ENCODE peak calls at places on chromosomes 6 and 20, in four cellular contexts. One of them, this sample, is unnamed.

GRCh38 chr20:35297740-35298139 is 5.5 kb upstream of the FAM83C start:
- DNase-seq in foreskin keratinocyte: no peak
- DNase-seq in CD14-positive monocyte: no peak
- DNase-seq in K562: no peak
- DNase-seq in this sample: no peak

GRCh38 chr6:75345413-75345812 is 60.8 kb upstream of the TMEM30A start:
- DNase-seq in CD14-positive monocyte: no peak
- DNase-seq in foreskin keratinocyte: no peak
- DNase-seq in K562: no peak
- DNase-seq in this sample: no peak

GRCh38 chr6:41257369-41258195 is 28.9 kb downstream of the TREM1 start:
- DNase-seq in CD14-positive monocyte: no peak
- DNase-seq in K562: no peak
- DNase-seq in foreskin keratinocyte: peak; percentile 13
- DNase-seq in this sample: no peak

GRCh38 chr6:4280721-4281120 is 145.3 kb upstream of the ECI2 start:
- DNase-seq in foreskin keratinocyte: peak; percentile 99
- DNase-seq in K562: no peak
- DNase-seq in CD14-positive monocyte: no peak
- DNase-seq in this sample: no peak

GRCh38 chr6:117531758-117532276 is 49.3 kb downstream of the DCBLD1 start:
- DNase-seq in foreskin keratinocyte: no peak
- DNase-seq in CD14-positive monocyte: no peak
- DNase-seq in K562: no peak
- DNase-seq in this sample: no peak

GRCh38 chr20:38034961-38035360 is 1.4 kb downstream of the RPRD1B start:
- DNase-seq in CD14-positive monocyte: no peak
- DNase-seq in K562: no peak
- DNase-seq in foreskin keratinocyte: no peak
- DNase-seq in this sample: no peak

GRCh38 chr6:24125980-24126379 is at the start of gene NRSN1:
- DNase-seq in CD14-positive monocyte: no peak
- DNase-seq in foreskin keratinocyte: no peak
- DNase-seq in K562: peak; percentile 64
- DNase-seq in this sample: no peak

GRCh38 chr6:16684896-16685554 is 76.2 kb downstream of the ATXN1 start:
- DNase-seq in foreskin keratinocyte: peak; percentile 85
- DNase-seq in K562: no peak
- DNase-seq in CD14-positive monocyte: peak; percentile 70
- DNase-seq in this sample: peak; percentile 40

GRCh38 chr20:20406306-20406705 is 38.4 kb downstream of the INSM1 start:
- DNase-seq in foreskin keratinocyte: no peak
- DNase-seq in K562: no peak
- DNase-seq in CD14-positive monocyte: no peak
- DNase-seq in this sample: no peak

GRCh38 chr6:148272084-148272483 is 70.6 kb upstream of the SASH1 start:
- DNase-seq in CD14-positive monocyte: no peak
- DNase-seq in foreskin keratinocyte: no peak
- DNase-seq in K562: no peak
- DNase-seq in this sample: no peak

GRCh38 chr6:122008105-122009100 is 391.0 kb upstream of the HSF2 start:
- DNase-seq in foreskin keratinocyte: no peak
- DNase-seq in K562: no peak
- DNase-seq in CD14-positive monocyte: no peak
- DNase-seq in this sample: no peak

GRCh38 chr20:38315290-38315966 is 11.5 kb downstream of the BPI start:
- DNase-seq in CD14-positive monocyte: no peak
- DNase-seq in foreskin keratinocyte: no peak
- DNase-seq in K562: no peak
- DNase-seq in this sample: no peak

GRCh38 chr6:107180114-107180513 is 64.8 kb upstream of the BEND3 start:
- DNase-seq in foreskin keratinocyte: no peak
- DNase-seq in CD14-positive monocyte: no peak
- DNase-seq in K562: no peak
- DNase-seq in this sample: no peak

GRCh38 chr20:57685134-57685851 is 24.5 kb downstream of the PMEPA1 start:
- DNase-seq in CD14-positive monocyte: no peak
- DNase-seq in K562: no peak
- DNase-seq in foreskin keratinocyte: no peak
- DNase-seq in this sample: no peak

GRCh38 chr6:12024715-12025434 is 12.8 kb downstream of the HIVEP1 start:
- DNase-seq in K562: no peak
- DNase-seq in CD14-positive monocyte: no peak
- DNase-seq in foreskin keratinocyte: no peak
- DNase-seq in this sample: no peak

GRCh38 chr6:108927927-108928326 is 79.7 kb downstream of the ARMC2 start:
- DNase-seq in foreskin keratinocyte: no peak
- DNase-seq in K562: no peak
- DNase-seq in CD14-positive monocyte: no peak
- DNase-seq in this sample: no peak

GRCh38 chr6:145688493-145688905 is 46.8 kb downstream of the EPM2A start:
- DNase-seq in CD14-positive monocyte: no peak
- DNase-seq in K562: no peak
- DNase-seq in foreskin keratinocyte: no peak
- DNase-seq in this sample: no peak

GRCh38 chr6:154232013-154232920 is 124.3 kb downstream of the IPCEF1 start:
- DNase-seq in K562: no peak
- DNase-seq in foreskin keratinocyte: no peak
- DNase-seq in CD14-positive monocyte: no peak
- DNase-seq in this sample: no peak

GRCh38 chr6:78308025-78308424 is 559.3 kb upstream of the IRAK1BP1 start:
- DNase-seq in foreskin keratinocyte: no peak
- DNase-seq in CD14-positive monocyte: no peak
- DNase-seq in K562: no peak
- DNase-seq in this sample: no peak

GRCh38 chr20:19993937-19994667 is 23.1 kb upstream of the NAA20 start:
- DNase-seq in K562: no peak
- DNase-seq in CD14-positive monocyte: no peak
- DNase-seq in foreskin keratinocyte: peak; percentile 90
- DNase-seq in this sample: no peak

GRCh38 chr6:14121936-14122344 is 4.4 kb downstream of the CD83 start:
- DNase-seq in foreskin keratinocyte: no peak
- DNase-seq in K562: no peak
- DNase-seq in CD14-positive monocyte: peak; percentile 94
- DNase-seq in this sample: no peak

GRCh38 chr6:131948692-131949614 is 2.2 kb downstream of the CCN2 start:
- DNase-seq in CD14-positive monocyte: no peak
- DNase-seq in foreskin keratinocyte: peak; percentile 73
- DNase-seq in K562: no peak
- DNase-seq in this sample: no peak

GRCh38 chr6:143337201-143337949 is 113.1 kb downstream of the ADAT2 start:
- DNase-seq in foreskin keratinocyte: peak; percentile 77
- DNase-seq in K562: peak; percentile 49
- DNase-seq in CD14-positive monocyte: no peak
- DNase-seq in this sample: no peak

GRCh38 chr6:15426926-15427325 is 181.1 kb downstream of the JARID2 start:
- DNase-seq in K562: no peak
- DNase-seq in foreskin keratinocyte: no peak
- DNase-seq in CD14-positive monocyte: no peak
- DNase-seq in this sample: no peak

GRCh38 chr6:73802366-73802765 is 106.4 kb downstream of the CD109 start:
- DNase-seq in foreskin keratinocyte: no peak
- DNase-seq in CD14-positive monocyte: no peak
- DNase-seq in K562: no peak
- DNase-seq in this sample: no peak

GRCh38 chr6:10355115-10355702 is 59.7 kb downstream of the TFAP2A start:
- DNase-seq in foreskin keratinocyte: peak; percentile 87
- DNase-seq in K562: no peak
- DNase-seq in CD14-positive monocyte: no peak
- DNase-seq in this sample: no peak

GRCh38 chr6:156791261-156791850 is 14.2 kb downstream of the ARID1B start:
- DNase-seq in CD14-positive monocyte: no peak
- DNase-seq in foreskin keratinocyte: peak; percentile 57
- DNase-seq in K562: peak; percentile 40
- DNase-seq in this sample: no peak

GRCh38 chr6:36025932-36026327 is 1.5 kb upstream of the SLC26A8 start:
- DNase-seq in K562: no peak
- DNase-seq in foreskin keratinocyte: no peak
- DNase-seq in CD14-positive monocyte: no peak
- DNase-seq in this sample: no peak

GRCh38 chr6:26536571-26537159 is 1.5 kb upstream of the HMGN4 start:
- DNase-seq in K562: no peak
- DNase-seq in foreskin keratinocyte: no peak
- DNase-seq in CD14-positive monocyte: no peak
- DNase-seq in this sample: no peak

GRCh38 chr20:62142252-62143117 is 709 bp downstream of the PSMA7 start:
- DNase-seq in K562: no peak
- DNase-seq in foreskin keratinocyte: no peak
- DNase-seq in CD14-positive monocyte: no peak
- DNase-seq in this sample: no peak

GRCh38 chr6:78577585-78577984 is 289.8 kb upstream of the IRAK1BP1 start:
- DNase-seq in CD14-positive monocyte: no peak
- DNase-seq in K562: no peak
- DNase-seq in foreskin keratinocyte: no peak
- DNase-seq in this sample: no peak

GRCh38 chr6:166862287-166862977 is 93.9 kb downstream of the RNASET2 start:
- DNase-seq in CD14-positive monocyte: no peak
- DNase-seq in K562: no peak
- DNase-seq in foreskin keratinocyte: no peak
- DNase-seq in this sample: no peak

GRCh38 chr6:11098009-11098408 is 4.4 kb downstream of the SMIM13 start:
- DNase-seq in foreskin keratinocyte: no peak
- DNase-seq in CD14-positive monocyte: no peak
- DNase-seq in K562: no peak
- DNase-seq in this sample: no peak

GRCh38 chr20:41135187-41135887 is 2.0 kb upstream of the PLCG1 start:
- DNase-seq in CD14-positive monocyte: no peak
- DNase-seq in foreskin keratinocyte: no peak
- DNase-seq in K562: peak; percentile 69
- DNase-seq in this sample: no peak

GRCh38 chr6:11200356-11200755 is 32.1 kb downstream of the NEDD9 start:
- DNase-seq in CD14-positive monocyte: no peak
- DNase-seq in K562: no peak
- DNase-seq in foreskin keratinocyte: no peak
- DNase-seq in this sample: no peak

GRCh38 chr20:10469599-10469998 is 34.5 kb downstream of the SLX4IP start:
- DNase-seq in foreskin keratinocyte: peak; percentile 45
- DNase-seq in K562: no peak
- DNase-seq in CD14-positive monocyte: no peak
- DNase-seq in this sample: no peak

GRCh38 chr20:38181207-38181693 is 16.2 kb upstream of the TGM2 start:
- DNase-seq in foreskin keratinocyte: no peak
- DNase-seq in K562: no peak
- DNase-seq in CD14-positive monocyte: no peak
- DNase-seq in this sample: peak; percentile 17

DNA sequence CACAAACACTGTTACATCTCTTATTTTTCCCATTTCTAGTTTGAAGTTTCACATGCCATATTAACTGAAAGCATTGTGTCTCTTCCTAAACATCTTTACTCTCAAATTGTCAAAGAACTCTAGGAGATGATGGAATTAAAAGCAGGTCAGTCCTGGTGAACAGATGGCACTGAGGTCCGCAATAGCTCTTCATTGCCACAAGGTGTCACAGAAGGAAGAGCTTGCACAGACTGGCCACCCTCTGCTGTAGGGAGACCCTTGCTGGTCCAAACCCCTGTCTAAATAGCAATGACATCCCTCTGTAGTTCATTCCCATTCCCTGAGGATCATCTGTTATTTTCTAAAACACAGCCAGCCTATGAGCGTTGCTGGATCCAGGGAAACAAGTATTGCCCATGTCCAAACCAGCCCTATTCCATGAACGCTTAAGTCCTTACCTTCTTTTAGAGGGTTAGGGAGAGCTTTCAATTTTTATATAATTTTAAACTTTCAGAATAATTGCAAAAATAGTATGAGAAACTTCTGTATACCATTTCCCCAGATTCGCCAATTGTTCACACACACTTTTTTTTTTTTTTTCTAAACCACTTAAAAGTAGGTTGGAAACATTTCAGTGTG is 10.1 kb upstream of the HDAC2 start:
- DNase-seq in CD14-positive monocyte: no peak
- DNase-seq in K562: peak; percentile 14
- DNase-seq in foreskin keratinocyte: no peak
- DNase-seq in this sample: no peak
- TF ChIP-seq CTCF in CD14-positive monocyte: peak; percentile 46
- TF ChIP-seq CTCF in K562: peak; percentile 31
- TF ChIP-seq CTCF in foreskin keratinocyte: peak; percentile 52
- TF ChIP-seq CTCF in this sample: no peak

DNA sequence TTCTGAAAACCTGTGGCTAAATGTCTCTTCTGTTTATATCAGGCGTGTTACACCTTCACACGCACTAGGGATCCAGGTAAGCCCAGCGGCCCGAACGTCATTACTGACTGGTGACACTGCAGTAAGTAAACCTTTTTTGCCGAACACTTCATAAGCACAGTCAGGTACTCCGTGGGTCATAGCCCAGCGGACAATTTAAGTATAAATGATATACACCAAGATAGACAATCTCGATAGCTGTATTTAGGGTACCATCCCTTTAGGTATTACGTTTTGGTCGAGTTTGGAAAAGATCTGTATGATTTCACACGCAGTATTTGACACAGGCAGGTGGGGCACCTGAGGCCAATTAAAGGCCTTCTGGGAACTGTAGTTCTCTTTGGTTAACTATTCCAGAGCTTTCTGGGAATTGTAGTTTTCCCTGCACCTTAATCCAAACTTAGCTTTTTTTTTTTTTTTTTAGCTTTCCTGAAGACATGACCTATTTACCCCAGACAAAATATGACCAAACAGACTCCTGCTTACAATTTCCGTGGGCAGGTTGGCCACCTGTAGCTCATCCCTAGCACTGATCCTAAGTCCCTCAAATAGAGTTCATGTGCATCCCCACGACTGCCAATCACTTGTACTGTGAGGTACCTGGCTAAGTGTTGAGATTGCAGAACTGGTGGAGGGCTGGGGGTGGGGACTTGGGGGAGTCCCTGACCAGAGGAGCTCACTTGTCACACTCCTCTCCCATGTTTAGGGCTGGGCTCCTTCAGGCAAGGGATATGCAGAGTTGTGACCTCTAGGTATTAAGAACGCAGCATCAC is 908 bp upstream of the EHMT2 start:
- DNase-seq in foreskin keratinocyte: peak; percentile 54
- DNase-seq in CD14-positive monocyte: no peak
- DNase-seq in K562: no peak
- DNase-seq in this sample: no peak
- TF ChIP-seq CTCF in foreskin keratinocyte: peak; percentile 45
- TF ChIP-seq CTCF in CD14-positive monocyte: no peak
- TF ChIP-seq CTCF in K562: peak; percentile 35
- TF ChIP-seq CTCF in this sample: no peak

DNA sequence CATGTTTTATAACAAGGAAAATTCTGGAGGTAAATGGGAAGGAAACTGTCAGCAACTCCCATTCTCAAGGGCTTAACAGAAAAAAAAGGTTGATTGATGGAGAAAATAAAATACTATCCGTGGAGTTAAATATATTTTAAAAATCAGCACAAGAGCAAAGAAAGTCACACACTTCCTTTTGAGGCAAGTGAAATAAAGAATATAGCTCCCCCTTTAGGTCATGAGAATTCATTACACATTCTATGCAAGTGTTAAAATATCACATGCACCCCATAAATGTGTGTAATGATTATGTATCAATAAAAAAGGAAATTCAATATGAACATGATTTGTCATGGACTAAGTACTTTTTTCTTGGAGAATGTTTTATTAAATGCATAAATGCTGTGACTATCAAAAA is 349.2 kb downstream of the TPBG start:
- DNase-seq in K562: peak; percentile 36
- DNase-seq in CD14-positive monocyte: no peak
- DNase-seq in foreskin keratinocyte: no peak
- DNase-seq in this sample: no peak
- TF ChIP-seq CTCF in K562: peak; percentile 61
- TF ChIP-seq CTCF in CD14-positive monocyte: peak; percentile 19
- TF ChIP-seq CTCF in foreskin keratinocyte: peak; percentile 62
- TF ChIP-seq CTCF in this sample: no peak

GRCh38 chr6:55543633-55544309 is 35.2 kb downstream of the HMGCLL1 start:
- DNase-seq in K562: no peak
- DNase-seq in CD14-positive monocyte: no peak
- DNase-seq in foreskin keratinocyte: no peak
- DNase-seq in this sample: no peak
- TF ChIP-seq CTCF in K562: no peak
- TF ChIP-seq CTCF in CD14-positive monocyte: no peak
- TF ChIP-seq CTCF in foreskin keratinocyte: peak; percentile 24
- TF ChIP-seq CTCF in this sample: no peak

This sample was measured in omental fat pad.